ENCODE peak calls at places on chromosomes 2 and 18, in six cellular contexts. V, K, Q, R, D and Z are unnamed samples.

GRCh38 chr18:79927597-79928562 is 23.6 kb downstream of the SLC66A2 start:
- DNase-seq in V (no peak), K (no peak), Q (no peak), R (no peak), D (no peak), Z (no peak)

GRCh38 chr2:8488001-8488738 is 193.7 kb upstream of the ID2 start:
- DNase-seq in V (no peak), K (no peak), Q (no peak), R (no peak), D (peak), Z (peak)

GRCh38 chr2:107258538-107258937 is 372.6 kb upstream of the ST6GAL2 start:
- DNase-seq in V (no peak), K (no peak), Q (no peak), R (no peak), D (no peak), Z (no peak)

GRCh38 chr2:157897106-157897971 is 21.2 kb upstream of the ACVR1 start:
- DNase-seq in V (no peak), K (no peak), Q (no peak), R (no peak), D (peak), Z (peak)

GRCh38 chr18:59881728-59882685 is 17.8 kb upstream of the PMAIP1 start:
- DNase-seq in V (peak), K (no peak), Q (peak), R (no peak), D (peak), Z (no peak)

GRCh38 chr2:49367003-49367402 is 212.7 kb upstream of the FSHR start:
- DNase-seq in V (no peak), K (no peak), Q (no peak), R (no peak), D (no peak), Z (no peak)

GRCh38 chr18:32378705-32379104 is 92.0 kb downstream of the GAREM1 start:
- DNase-seq in V (no peak), K (no peak), Q (peak), R (no peak), D (no peak), Z (no peak)

GRCh38 chr2:205403244-205403845 is 279.0 kb upstream of the NRP2 start:
- DNase-seq in V (peak), K (no peak), Q (peak), R (no peak), D (no peak), Z (no peak)

GRCh38 chr2:195342105-195342504 is 314.9 kb upstream of the SLC39A10 start:
- DNase-seq in V (no peak), K (no peak), Q (no peak), R (no peak), D (no peak), Z (no peak)

GRCh38 chr18:44848931-44849330 is 168.2 kb downstream of the SETBP1 start:
- DNase-seq in V (no peak), K (no peak), Q (no peak), R (no peak), D (no peak), Z (no peak)

GRCh38 chr2:121159291-121160144 is 125.5 kb downstream of the TFCP2L1 start:
- DNase-seq in V (no peak), K (no peak), Q (no peak), R (no peak), D (no peak), Z (no peak)

GRCh38 chr2:162582357-162582798 is 238.4 kb downstream of the GCA start:
- DNase-seq in V (no peak), K (no peak), Q (no peak), R (no peak), D (no peak), Z (no peak)

GRCh38 chr2:197442865-197443264 is 8.0 kb upstream of the SF3B1 start:
- DNase-seq in V (no peak), K (no peak), Q (no peak), R (no peak), D (no peak), Z (no peak)

GRCh38 chr2:128304715-128305554 is 13.7 kb downstream of the HS6ST1 start:
- DNase-seq in V (peak), K (peak), Q (peak), R (peak), D (no peak), Z (no peak)

GRCh38 chr2:235734700-235735205 is 240.9 kb downstream of the AGAP1 start:
- DNase-seq in V (no peak), K (no peak), Q (no peak), R (no peak), D (no peak), Z (no peak)

GRCh38 chr2:96025107-96025492 is 9.6 kb downstream of the GPAT2 start:
- DNase-seq in V (no peak), K (no peak), Q (no peak), R (no peak), D (no peak), Z (no peak)

GRCh38 chr2:216596234-216596985 is 36.8 kb upstream of the IGFBP2 start:
- DNase-seq in V (peak), K (no peak), Q (peak), R (no peak), D (no peak), Z (no peak)